ENCODE peak calls at places on chromosomes 1 and 21, in ten cellular contexts. A is adipocyte; F is pancreas; S is stimulated activated CD4-positive, alpha-beta T cell treated with anti-CD3 and anti-CD28 coated beads, Interleukin-4, amount 100 ng/mL, for 48 hours; J is occipital lobe; X is NCI-H524; N is activated naive CD4-positive, alpha-beta T cell treated with anti-CD3 and anti-CD28 coated beads for 36 hours; G is hypothalamus; H is mucosa of descending colon; V is activated naive CD8-positive, alpha-beta T cell treated with anti-CD3 and anti-CD28 coated beads, Interleukin-2, amount 10 ng/mL, durations not matched to agents 7 days and 5 days. L is an unnamed sample.

GRCh38 chr1:228337031-228337564 is 69.5 kb downstream of the TRIM11 start:
- DNase-seq in J (no peak), H (peak), N (peak), S (no peak), F (peak), A (no peak), V (peak), X (no peak), G (no peak), L (no peak)

GRCh38 chr1:34002810-34003209 is 138.9 kb downstream of the HMGB4 start:
- DNase-seq in X (no peak), N (no peak), G (no peak), J (no peak), A (no peak), V (no peak), H (no peak), S (no peak), F (no peak), L (no peak)

GRCh38 chr1:6622396-6623152 is 2.1 kb upstream of the THAP3 start:
- DNase-seq in X (no peak), S (no peak), A (no peak), N (no peak), J (no peak), F (no peak), H (no peak), G (no peak), V (no peak), L (no peak)

GRCh38 chr21:32457360-32457840 is 44.9 kb downstream of the EVA1C start:
- DNase-seq in J (no peak), G (no peak), S (no peak), F (peak), H (peak), A (no peak), V (no peak), N (no peak), X (no peak), L (peak)

GRCh38 chr1:11712285-11712684 is 20.8 kb downstream of the DRAXIN start:
- DNase-seq in H (no peak), G (no peak), S (no peak), J (no peak), X (no peak), N (no peak), A (no peak), V (no peak), F (no peak), L (no peak)

GRCh38 chr1:233879841-233880240 is 24.6 kb upstream of the SLC35F3 start:
- DNase-seq in N (no peak), F (no peak), H (no peak), G (no peak), A (no peak), X (no peak), S (no peak), J (no peak), V (no peak), L (no peak)

GRCh38 chr1:44707112-44707881 is 23.7 kb downstream of the RNU5D-1 start:
- DNase-seq in G (no peak), H (no peak), N (no peak), J (no peak), F (no peak), A (peak), V (no peak), X (no peak), S (no peak), L (no peak)

GRCh38 chr1:245256528-245256927 is 101.7 kb downstream of the KIF26B start:
- DNase-seq in H (no peak), A (no peak), G (no peak), V (no peak), F (no peak), J (no peak), X (no peak), S (no peak), N (no peak), L (no peak)

GRCh38 chr1:17239420-17239819 is 9.5 kb upstream of the PADI3 start:
- DNase-seq in V (no peak), G (no peak), S (no peak), X (peak), H (peak), J (no peak), A (peak), N (peak), F (peak), L (peak)

GRCh38 chr1:116501041-116501869 is 69.6 kb downstream of the CD58 start:
- DNase-seq in A (no peak), J (no peak), F (no peak), H (no peak), G (no peak), N (no peak), V (no peak), S (no peak), X (no peak), L (no peak)

GRCh38 chr1:91557039-91557690 is 56.5 kb downstream of the CDC7 start:
- DNase-seq in G (no peak), X (no peak), A (peak), V (no peak), N (no peak), J (no peak), H (no peak), S (no peak), F (no peak), L (no peak)

GRCh38 chr1:2999571-2999970 is 21.7 kb upstream of the ACTRT2 start:
- DNase-seq in A (no peak), S (no peak), F (no peak), X (no peak), H (peak), J (no peak), V (peak), G (no peak), N (peak), L (no peak)

GRCh38 chr1:228978486-228979324 is 243.4 kb downstream of the RHOU start:
- DNase-seq in N (no peak), G (no peak), V (no peak), A (peak), F (no peak), J (no peak), X (no peak), H (no peak), S (no peak), L (peak)

GRCh38 chr1:201267481-201268229 is 15.7 kb upstream of the PKP1 start:
- DNase-seq in G (no peak), F (no peak), H (no peak), A (peak), N (no peak), S (no peak), X (no peak), V (no peak), J (no peak), L (no peak)

GRCh38 chr1:34763142-34763781 is 3.7 kb downstream of the GJB4 start:
- DNase-seq in N (no peak), J (no peak), G (no peak), H (no peak), X (no peak), A (no peak), F (no peak), S (no peak), V (no peak), L (no peak)

GRCh38 chr1:2326524-2326923 is 64.8 kb downstream of the MORN1 start:
- DNase-seq in S (no peak), V (no peak), F (no peak), H (no peak), X (no peak), A (no peak), N (no peak), J (no peak), G (no peak), L (no peak)

GRCh38 chr1:107019166-107019565 is 37.3 kb upstream of the PRMT6 start:
- DNase-seq in F (no peak), V (no peak), X (no peak), A (no peak), J (no peak), G (no peak), H (no peak), N (no peak), S (no peak), L (no peak)

GRCh38 chr1:178057863-178058576 is 35.9 kb upstream of the RASAL2 start:
- DNase-seq in G (no peak), N (no peak), H (no peak), A (peak), X (no peak), V (no peak), J (peak), F (no peak), S (no peak), L (peak)

GRCh38 chr1:231162300-231162969 is 577 bp downstream of the TRIM67 start:
- DNase-seq in A (peak), X (peak), N (peak), H (no peak), F (peak), G (peak), J (no peak), S (peak), V (peak), L (no peak)

GRCh38 chr1:218397752-218398339 is 52.7 kb downstream of the TGFB2 start:
- DNase-seq in N (no peak), J (no peak), A (no peak), X (no peak), V (no peak), F (no peak), H (no peak), G (no peak), S (no peak), L (no peak)

GRCh38 chr1:111955755-111956154 is 33.7 kb downstream of the KCND3 start:
- DNase-seq in J (no peak), X (peak), N (no peak), V (no peak), A (no peak), G (no peak), S (no peak), H (no peak), F (no peak), L (no peak)

GRCh38 chr1:93720931-93721614 is 39.4 kb upstream of the BCAR3 start:
- DNase-seq in N (no peak), F (no peak), H (no peak), S (no peak), J (no peak), G (no peak), X (no peak), V (no peak), A (no peak), L (no peak)

GRCh38 chr1:95002657-95003432 is 69.9 kb downstream of the ALG14 start:
- DNase-seq in N (no peak), H (no peak), V (no peak), A (peak), G (no peak), S (no peak), F (no peak), X (no peak), J (no peak), L (no peak)

GRCh38 chr1:108502138-108502537 is 52.0 kb downstream of the NBPF6 start:
- DNase-seq in H (no peak), A (no peak), G (no peak), F (no peak), X (no peak), V (no peak), N (no peak), J (no peak), S (no peak), L (no peak)

GRCh38 chr1:230752407-230752806 is 5.2 kb downstream of the CAPN9 start:
- DNase-seq in X (peak), G (no peak), N (no peak), S (no peak), F (no peak), A (no peak), H (peak), J (peak), V (no peak), L (no peak)

GRCh38 chr1:13556224-13556764 is 27.3 kb upstream of the PDPN start:
- DNase-seq in N (no peak), G (no peak), S (no peak), A (no peak), J (no peak), V (no peak), H (no peak), F (no peak), X (no peak), L (no peak)